ENCODE peak calls at places on chromosomes 5 and 9, in eight cellular contexts. O is body of pancreas, U is NCI-H1417, Q is NCI-H1092 treated with DMSO at 0.1 percent for 48 hours, Y is foreskin keratinocyte, L is cardiac septum, F is amygdala, N is IMR-90. V is an unnamed sample.

GRCh38 chr5:55413644-55414043 is 105.9 kb downstream of the MTREX start:
- DNase-seq in L (no peak), U (no peak), O (no peak), Q (no peak), Y (no peak), F (no peak), N (no peak), V (no peak)

GRCh38 chr9:123686131-123686848 is 243.6 kb downstream of the DENND1A start:
- DNase-seq in F (no peak), N (peak), U (no peak), Q (peak), Y (peak), L (no peak), O (no peak), V (peak)

GRCh38 chr5:1118231-1118698 is 6.4 kb upstream of the SLC12A7 start:
- DNase-seq in U (no peak), N (peak), Q (peak), L (no peak), F (no peak), Y (peak), O (no peak), V (peak)

GRCh38 chr9:99130069-99130468 is 25.2 kb downstream of the TGFBR1 start:
- DNase-seq in N (no peak), Q (no peak), F (no peak), U (no peak), O (no peak), Y (peak), L (no peak), V (no peak)

GRCh38 chr5:132295505-132296411 is 1.6 kb downstream of the SLC22A4 start:
- DNase-seq in F (no peak), Y (no peak), Q (no peak), N (no peak), U (peak), O (no peak), L (no peak), V (no peak)

GRCh38 chr9:113523421-113524141 is 60.1 kb downstream of the RGS3 start:
- DNase-seq in F (no peak), O (peak), Q (no peak), Y (no peak), U (no peak), L (peak), N (no peak), V (peak)

GRCh38 chr5:73469878-73470277 is 21.3 kb upstream of the FOXD1 start:
- DNase-seq in Y (no peak), F (no peak), L (no peak), Q (no peak), U (no peak), O (no peak), N (no peak), V (no peak)

GRCh38 chr9:123290764-123291163 is 22.4 kb upstream of the STRBP start:
- DNase-seq in F (no peak), N (no peak), U (no peak), Q (no peak), Y (no peak), O (no peak), L (no peak), V (no peak)

GRCh38 chr5:32126691-32127090 is 47.4 kb downstream of the GOLPH3 start:
- DNase-seq in Y (no peak), N (peak), Q (no peak), U (no peak), O (no peak), F (no peak), L (no peak), V (peak)

GRCh38 chr9:33795281-33795680 is at the start of gene PRSS3:
- DNase-seq in O (peak), Y (no peak), F (no peak), L (no peak), N (no peak), Q (no peak), U (no peak), V (no peak)

GRCh38 chr9:26863074-26863473 is 29.5 kb downstream of the CAAP1 start:
- DNase-seq in U (no peak), O (no peak), L (no peak), N (peak), F (no peak), Q (no peak), Y (peak), V (peak)

GRCh38 chr5:122156724-122157325 is 27.5 kb downstream of the ZNF474 start:
- DNase-seq in O (no peak), N (peak), F (no peak), Y (no peak), L (no peak), Q (peak), U (no peak), V (peak)

GRCh38 chr9:33151007-33151557 is 16.1 kb downstream of the B4GALT1 start:
- DNase-seq in O (peak), N (peak), L (no peak), Q (peak), Y (peak), F (no peak), U (no peak), V (peak)

GRCh38 chr9:126956929-126957686 is 42.5 kb downstream of the RALGPS1 start:
- DNase-seq in N (peak), U (no peak), Q (peak), L (no peak), O (no peak), F (no peak), Y (peak), V (peak)

GRCh38 chr5:87717761-87718160 is 305.0 kb upstream of the CCNH start:
- DNase-seq in L (no peak), O (no peak), U (no peak), N (no peak), Y (no peak), Q (no peak), F (no peak), V (no peak)

GRCh38 chr9:116174347-116174746 is 20.8 kb downstream of the PAPPA start:
- DNase-seq in Q (no peak), U (no peak), F (no peak), N (peak), O (peak), L (no peak), Y (peak), V (peak)

V was measured in fibroblast of mammary gland.